ENCODE peak calls at places on chromosomes 13 and 19, in seven cellular contexts. One of them, this sample, is unnamed. For H3K4me1, the result is how much of the 10 kb centered on the place peaks cover.

GRCh38 chr13:46355906-46356305 is 31.1 kb downstream of the RUBCNL start:
- DNase-seq in suprapubic skin: no peak
- DNase-seq in heart right ventricle: no peak
- DNase-seq in adrenal gland: no peak
- DNase-seq in psoas muscle: no peak
- DNase-seq in left lung: no peak
- DNase-seq in right lobe of liver: no peak
- DNase-seq in this sample: no peak

GRCh38 chr13:114099918-114100445 is 32.4 kb downstream of the RASA3 start:
- DNase-seq in suprapubic skin: no peak
- DNase-seq in heart right ventricle: peak
- DNase-seq in adrenal gland: no peak
- DNase-seq in psoas muscle: no peak
- DNase-seq in left lung: peak
- DNase-seq in right lobe of liver: peak
- DNase-seq in this sample: no peak

GRCh38 chr13:42876810-42877550 is 95.6 kb downstream of the FAM216B start:
- DNase-seq in suprapubic skin: no peak
- DNase-seq in heart right ventricle: no peak
- DNase-seq in adrenal gland: no peak
- DNase-seq in psoas muscle: no peak
- DNase-seq in left lung: no peak
- DNase-seq in right lobe of liver: no peak
- DNase-seq in this sample: no peak

GRCh38 chr13:99963832-99964339 is 7.7 kb downstream of the ZIC5 start:
- DNase-seq in suprapubic skin: no peak
- DNase-seq in heart right ventricle: no peak
- DNase-seq in adrenal gland: no peak
- DNase-seq in psoas muscle: no peak
- DNase-seq in left lung: no peak
- DNase-seq in right lobe of liver: no peak
- DNase-seq in this sample: no peak

GRCh38 chr19:17404015-17404414 is 1.4 kb downstream of the BST2 start:
- DNase-seq in suprapubic skin: no peak
- DNase-seq in heart right ventricle: no peak
- DNase-seq in adrenal gland: peak
- DNase-seq in psoas muscle: no peak
- DNase-seq in left lung: no peak
- DNase-seq in right lobe of liver: no peak
- DNase-seq in this sample: no peak

GRCh38 chr19:39927076-39927475 is 7.4 kb downstream of the FCGBP start:
- DNase-seq in suprapubic skin: peak
- DNase-seq in heart right ventricle: no peak
- DNase-seq in adrenal gland: no peak
- DNase-seq in psoas muscle: no peak
- DNase-seq in left lung: no peak
- DNase-seq in right lobe of liver: no peak
- DNase-seq in this sample: no peak

GRCh38 chr19:15260939-15261338 is 28.7 kb upstream of the EPHX3 start:
- DNase-seq in suprapubic skin: no peak
- DNase-seq in heart right ventricle: no peak
- DNase-seq in adrenal gland: no peak
- DNase-seq in psoas muscle: no peak
- DNase-seq in left lung: no peak
- DNase-seq in right lobe of liver: no peak
- DNase-seq in this sample: no peak

GRCh38 chr13:33285420-33286124 is at the start of gene STARD13:
- DNase-seq in suprapubic skin: peak
- DNase-seq in heart right ventricle: peak
- DNase-seq in adrenal gland: peak
- DNase-seq in psoas muscle: peak
- DNase-seq in left lung: peak
- DNase-seq in right lobe of liver: peak
- DNase-seq in this sample: peak

GRCh38 chr19:2049741-2050348 is 1.2 kb downstream of the MKNK2 start:
- DNase-seq in suprapubic skin: peak
- DNase-seq in heart right ventricle: peak
- DNase-seq in adrenal gland: peak
- DNase-seq in psoas muscle: peak
- DNase-seq in left lung: peak
- DNase-seq in right lobe of liver: peak
- DNase-seq in this sample: peak

DNA sequence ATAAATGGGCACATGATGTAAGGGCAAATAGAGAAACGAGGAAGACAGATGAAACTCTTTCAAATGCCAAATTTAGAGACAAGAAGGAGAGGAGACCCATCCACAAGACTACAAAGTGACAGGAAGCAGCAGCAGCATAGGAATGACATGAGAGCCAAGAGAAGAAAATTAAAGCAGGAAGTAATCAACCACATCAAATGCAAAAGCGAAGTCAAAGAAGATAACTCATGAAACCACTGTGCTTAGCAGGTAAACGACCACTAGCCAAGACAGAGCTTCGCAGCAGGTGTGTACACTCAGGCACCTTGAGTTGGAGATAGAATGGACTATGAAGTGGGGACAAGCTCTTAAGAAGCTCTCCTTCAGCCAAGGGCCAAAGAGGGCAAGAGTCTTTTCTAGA is 64.1 kb downstream of the KLF12 start:
- DNase-seq in suprapubic skin: no peak
- DNase-seq in heart right ventricle: no peak
- DNase-seq in adrenal gland: no peak
- DNase-seq in psoas muscle: no peak
- DNase-seq in left lung: no peak
- DNase-seq in right lobe of liver: no peak
- DNase-seq in this sample: no peak
- H3K4me1 ChIP-seq in suprapubic skin: under half
- H3K4me1 ChIP-seq in heart right ventricle: under half
- H3K4me1 ChIP-seq in adrenal gland: under half
- H3K4me1 ChIP-seq in psoas muscle: under half
- H3K4me1 ChIP-seq in left lung: under half
- H3K4me1 ChIP-seq in right lobe of liver: under half
- H3K4me1 ChIP-seq in this sample: under half

GRCh38 chr19:34316247-34316646 is 48.7 kb upstream of the GPI start:
- DNase-seq in suprapubic skin: no peak
- DNase-seq in heart right ventricle: no peak
- DNase-seq in adrenal gland: no peak
- DNase-seq in psoas muscle: no peak
- DNase-seq in left lung: no peak
- DNase-seq in right lobe of liver: no peak
- DNase-seq in this sample: no peak
- H3K27ac ChIP-seq in suprapubic skin: no peak
- H3K27ac ChIP-seq in heart right ventricle: no peak
- H3K27ac ChIP-seq in adrenal gland: no peak
- H3K27ac ChIP-seq in psoas muscle: peak
- H3K27ac ChIP-seq in left lung: peak
- H3K27ac ChIP-seq in right lobe of liver: no peak
- H3K27ac ChIP-seq in this sample: no peak

GRCh38 chr13:102402292-102402691 is 444 bp upstream of the FGF14 start:
- DNase-seq in suprapubic skin: no peak
- DNase-seq in heart right ventricle: peak
- DNase-seq in adrenal gland: no peak
- DNase-seq in psoas muscle: peak
- DNase-seq in left lung: no peak
- DNase-seq in right lobe of liver: peak
- DNase-seq in this sample: no peak
- TF ChIP-seq CTCF in suprapubic skin: no peak
- TF ChIP-seq CTCF in heart right ventricle: no peak
- TF ChIP-seq CTCF in adrenal gland: no peak
- TF ChIP-seq CTCF in psoas muscle: no peak
- TF ChIP-seq CTCF in left lung: no peak
- TF ChIP-seq CTCF in right lobe of liver: no peak
- TF ChIP-seq CTCF in this sample: no peak

GRCh38 chr19:33812388-33813330 is 16.0 kb downstream of the KCTD15 start:
- DNase-seq in suprapubic skin: no peak
- DNase-seq in heart right ventricle: no peak
- DNase-seq in adrenal gland: no peak
- DNase-seq in psoas muscle: no peak
- DNase-seq in left lung: peak
- DNase-seq in right lobe of liver: peak
- DNase-seq in this sample: no peak

GRCh38 chr19:33813391-33814101 is 16.9 kb downstream of the KCTD15 start:
- DNase-seq in suprapubic skin: no peak
- DNase-seq in heart right ventricle: no peak
- DNase-seq in adrenal gland: peak
- DNase-seq in psoas muscle: no peak
- DNase-seq in left lung: no peak
- DNase-seq in right lobe of liver: peak
- DNase-seq in this sample: no peak

GRCh38 chr19:33811736-33812387 is 15.2 kb downstream of the KCTD15 start:
- DNase-seq in suprapubic skin: no peak
- DNase-seq in heart right ventricle: no peak
- DNase-seq in adrenal gland: no peak
- DNase-seq in psoas muscle: no peak
- DNase-seq in left lung: peak
- DNase-seq in right lobe of liver: peak
- DNase-seq in this sample: no peak

GRCh38 chr19:33815410-33816340 is 19.0 kb downstream of the KCTD15 start:
- DNase-seq in suprapubic skin: peak
- DNase-seq in heart right ventricle: no peak
- DNase-seq in adrenal gland: no peak
- DNase-seq in psoas muscle: no peak
- DNase-seq in left lung: no peak
- DNase-seq in right lobe of liver: peak
- DNase-seq in this sample: no peak

DNA sequence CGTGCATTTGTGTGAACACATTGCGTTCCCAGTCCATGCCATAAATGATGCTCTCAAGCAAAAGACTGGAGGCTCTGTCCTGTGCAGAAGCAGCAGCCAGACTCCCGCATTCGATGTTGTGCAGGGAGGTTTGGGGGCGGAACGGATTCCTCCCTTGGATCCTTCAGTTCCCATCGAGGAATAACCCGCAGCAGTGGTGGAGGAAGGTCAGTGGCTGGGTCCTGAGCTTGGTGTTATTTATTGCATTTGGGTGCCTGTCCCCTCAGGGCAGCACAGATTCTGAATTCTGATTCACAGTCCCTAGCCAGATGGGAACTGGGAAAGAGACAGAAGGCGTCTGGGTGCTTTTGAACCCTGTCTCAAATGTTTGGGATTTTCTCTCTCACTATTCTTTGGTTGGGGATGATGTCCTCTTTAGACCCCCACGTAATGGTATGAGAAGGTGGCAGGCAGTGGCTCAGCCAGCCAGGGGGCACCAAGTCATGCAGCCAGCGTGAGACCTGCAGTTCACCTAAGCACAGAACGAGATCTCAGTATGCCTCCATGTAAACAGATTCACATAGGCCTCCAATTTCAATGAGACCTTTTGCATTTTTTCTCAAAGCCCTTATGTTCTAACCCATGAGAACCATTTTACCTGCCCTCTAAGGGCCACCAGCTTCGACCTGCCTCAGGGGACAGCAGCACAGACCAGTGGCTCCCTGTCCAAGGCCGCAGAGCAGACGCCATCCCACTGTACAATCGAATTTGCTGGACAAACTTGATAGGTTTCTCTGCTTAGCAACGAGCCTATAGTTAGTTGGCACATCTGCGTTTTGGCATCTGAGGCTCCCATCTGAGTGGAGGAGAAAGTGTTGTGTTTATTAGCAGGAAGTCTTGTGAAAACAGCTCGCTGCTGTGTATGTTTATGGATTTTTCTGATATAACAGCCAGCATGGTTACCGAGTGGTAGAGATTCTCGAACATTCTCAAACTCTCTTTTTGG is 17.8 kb downstream of the KCTD15 start:
- DNase-seq in suprapubic skin: peak
- DNase-seq in heart right ventricle: no peak
- DNase-seq in adrenal gland: no peak
- DNase-seq in psoas muscle: no peak
- DNase-seq in left lung: peak
- DNase-seq in right lobe of liver: peak
- DNase-seq in this sample: no peak
- H3K4me1 ChIP-seq in suprapubic skin: under half
- H3K4me1 ChIP-seq in heart right ventricle: under half
- H3K4me1 ChIP-seq in adrenal gland: under half
- H3K4me1 ChIP-seq in psoas muscle: under half
- H3K4me1 ChIP-seq in left lung: under half
- H3K4me1 ChIP-seq in right lobe of liver: under half
- H3K4me1 ChIP-seq in this sample: under half

This sample was measured in thyroid gland.